ENCODE peak calls at places on chromosome 12, in five cellular contexts. Y, S, I, C and X are unnamed samples.

GRCh38 chr12:12191008-12191407 is 75.8 kb downstream of the LRP6 start:
- DNase-seq in C (no peak), S (no peak), I (no peak), Y (no peak), X (no peak)

GRCh38 chr12:66137937-66138336 is 7.4 kb upstream of the LLPH start:
- DNase-seq in C (no peak), Y (no peak), I (no peak), S (no peak), X (no peak)

GRCh38 chr12:69570000-69570516 is 15.2 kb upstream of the CCT2 start:
- DNase-seq in Y (peak; percentile 34), I (no peak), S (peak; percentile 51), C (no peak), X (peak; percentile 69)

GRCh38 chr12:95762123-95762785 is 28.3 kb downstream of the NTN4 start:
- DNase-seq in I (no peak), S (no peak), C (no peak), Y (peak; percentile 15), X (no peak)

GRCh38 chr12:105264771-105265170 is 28.8 kb upstream of the APPL2 start:
- DNase-seq in S (no peak), Y (no peak), I (no peak), C (no peak), X (no peak)

GRCh38 chr12:15364221-15365170 is 42.2 kb downstream of the PTPRO start:
- DNase-seq in I (no peak), Y (peak; percentile 12), S (peak; percentile 12), C (no peak), X (peak; percentile 34)

GRCh38 chr12:67318786-67319185 is 49.6 kb downstream of the CAND1 start:
- DNase-seq in C (no peak), Y (no peak), I (no peak), S (no peak), X (no peak)

GRCh38 chr12:106415134-106415533 is 57.6 kb downstream of the POLR3B start:
- DNase-seq in S (peak; percentile 47), Y (peak; percentile 12), I (no peak), C (no peak), X (peak; percentile 58)

GRCh38 chr12:9319044-9319841 is 111.0 kb upstream of the PZP start:
- DNase-seq in C (no peak), Y (no peak), I (no peak), S (no peak), X (peak; percentile 22)

GRCh38 chr12:31855427-31855826 is 103.8 kb upstream of the RESF1 start:
- DNase-seq in C (no peak), S (no peak), Y (no peak), I (no peak), X (no peak)

GRCh38 chr12:124347805-124348658 is 53.1 kb downstream of the RFLNA start:
- DNase-seq in C (no peak), Y (no peak), S (no peak), I (no peak), X (no peak)

GRCh38 chr12:103736572-103736971 is 104.5 kb downstream of the NT5DC3 start:
- DNase-seq in C (no peak), Y (no peak), I (no peak), S (no peak), X (no peak)

GRCh38 chr12:120321382-120322202 is 6.0 kb downstream of the PLA2G1B start:
- DNase-seq in Y (no peak), I (no peak), C (no peak), S (no peak), X (no peak)
- TF ChIP-seq CTCF in Y (no peak), I (no peak), C (no peak), S (no peak), X (no peak)

DNA sequence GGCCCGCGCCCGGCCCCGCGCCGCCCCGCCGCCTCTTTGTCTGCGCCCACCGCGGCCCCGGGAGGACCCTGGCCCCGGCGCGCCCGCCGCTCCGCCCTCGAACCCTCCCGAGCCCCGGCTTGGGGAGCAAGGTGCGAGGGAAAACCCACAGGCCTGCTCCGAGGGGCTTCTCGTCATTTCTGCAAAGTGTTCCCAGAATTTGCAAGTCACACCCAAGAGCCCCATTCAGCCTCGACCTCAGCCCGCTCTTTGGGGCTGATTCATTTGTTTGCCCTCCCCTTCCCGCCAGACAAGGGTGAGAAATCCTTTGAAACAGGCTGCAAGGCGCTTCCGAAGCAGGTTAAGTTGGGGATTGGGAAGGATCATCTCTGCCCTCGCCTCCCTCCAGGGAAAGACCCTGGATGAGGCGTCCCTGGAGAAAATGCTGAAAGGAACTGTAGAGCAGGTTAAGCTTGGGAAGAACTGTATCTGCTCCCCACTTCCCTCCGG is 344 bp upstream of the CLIP1 start:
- DNase-seq in Y (peak; percentile 64), C (peak; percentile 79), S (peak; percentile 45), I (no peak), X (peak; percentile 40)
- H3K4me3 ChIP-seq in Y (peak overlapping the region; percentile 57), C (peak overlapping the region; percentile 69), S (peak overlapping the region; percentile 59), I (peak overlapping the region; percentile 89), X (peak overlapping the region; percentile 54)

GRCh38 chr12:2384533-2385328 is 331.9 kb downstream of the CACNA1C start:
- DNase-seq in Y (peak; percentile 61), S (peak; percentile 52), C (peak; percentile 67), I (no peak), X (peak; percentile 40)
- TF ChIP-seq CTCF in Y (peak; percentile 12), S (no peak), C (no peak), I (no peak), X (no peak)

GRCh38 chr12:25835385-25835784 is 123.1 kb upstream of the RASSF8 start:
- DNase-seq in S (no peak), C (no peak), I (no peak), Y (no peak), X (no peak)

GRCh38 chr12:25843976-25844375 is 114.5 kb upstream of the RASSF8 start:
- DNase-seq in Y (no peak), I (no peak), C (no peak), S (no peak), X (no peak)

GRCh38 chr12:25838007-25838406 is 120.5 kb upstream of the RASSF8 start:
- DNase-seq in I (no peak), C (no peak), Y (no peak), S (no peak), X (no peak)

GRCh38 chr12:25840678-25841077 is 117.8 kb upstream of the RASSF8 start:
- DNase-seq in S (no peak), Y (peak; percentile 82), I (no peak), C (no peak), X (peak; percentile 25)

GRCh38 chr12:25839470-25839869 is 119.0 kb upstream of the RASSF8 start:
- DNase-seq in I (no peak), C (no peak), S (peak; percentile 72), Y (peak; percentile 58), X (peak; percentile 78)
- H3K4me3 ChIP-seq in I (no peak overlapping the region), C (no peak overlapping the region), S (no peak overlapping the region), Y (no peak overlapping the region), X (no peak overlapping the region)

DNA sequence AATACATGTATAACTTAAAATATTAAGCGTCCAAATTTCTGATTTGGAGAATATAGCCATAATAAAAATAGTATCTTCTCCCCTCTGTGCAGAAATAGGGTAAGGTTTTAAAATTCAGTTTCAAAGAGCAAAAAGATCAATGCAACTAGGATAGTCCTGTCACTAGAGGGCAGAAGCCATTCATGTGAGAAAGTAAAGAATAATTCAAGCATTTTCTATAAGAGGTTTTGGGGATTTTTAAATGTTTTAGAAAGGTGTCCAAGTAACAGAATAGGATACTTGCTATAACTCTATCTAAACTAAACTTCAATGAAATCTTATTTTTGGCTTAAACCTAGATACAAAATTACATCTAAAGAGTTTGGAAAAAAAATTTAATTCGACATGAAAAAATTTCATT is 50.3 kb downstream of the ADAMTS20 start:
- DNase-seq in C (no peak), Y (peak; percentile 48), S (peak; percentile 35), I (no peak), X (peak; percentile 50)
- TF ChIP-seq CTCF in C (no peak), Y (peak; percentile 65), S (peak; percentile 42), I (no peak), X (peak; percentile 58)

GRCh38 chr12:102481705-102482104 is 1.3 kb upstream of the IGF1 start:
- DNase-seq in Y (no peak), S (no peak), I (no peak), C (no peak), X (no peak)

GRCh38 chr12:102479099-102479887 is 1.1 kb downstream of the IGF1 start:
- DNase-seq in C (no peak), S (no peak), Y (no peak), I (no peak), X (no peak)

GRCh38 chr12:102480401-102480800 is at the start of gene IGF1:
- DNase-seq in Y (peak; percentile 33), S (peak; percentile 73), I (no peak), C (no peak), X (peak; percentile 78)

GRCh38 chr12:102478416-102479098 is 1.8 kb downstream of the IGF1 start:
- DNase-seq in I (no peak), S (no peak), Y (no peak), C (no peak), X (no peak)

GRCh38 chr12:102479984-102480383 is 379 bp downstream of the IGF1 start:
- DNase-seq in Y (no peak), S (no peak), C (no peak), I (no peak), X (no peak)
- H3K4me3 ChIP-seq in Y (no peak overlapping the region), S (no peak overlapping the region), C (peak overlapping the region; percentile 47), I (peak overlapping the region; percentile 56), X (no peak overlapping the region)

GRCh38 chr12:100877776-100878175 is 83.2 kb downstream of the ANO4 start:
- DNase-seq in S (no peak), I (no peak), Y (no peak), C (no peak), X (no peak)
- TF ChIP-seq CTCF in S (peak; percentile 31), I (no peak), Y (peak; percentile 33), C (no peak), X (peak; percentile 44)

GRCh38 chr12:92378682-92379479 is 233.2 kb upstream of the BTG1 start:
- DNase-seq in C (no peak), Y (no peak), S (no peak), I (no peak), X (no peak)
- H3K4me3 ChIP-seq in C (no peak overlapping the region), Y (no peak overlapping the region), S (no peak overlapping the region), I (no peak overlapping the region), X (no peak overlapping the region)

GRCh38 chr12:26135571-26135970 is 10.7 kb upstream of the BHLHE41 start:
- DNase-seq in C (no peak), Y (no peak), S (no peak), I (no peak), X (no peak)

GRCh38 chr12:26134540-26134939 is 9.7 kb upstream of the BHLHE41 start:
- DNase-seq in C (no peak), I (no peak), Y (no peak), S (no peak), X (no peak)

GRCh38 chr12:26135010-26135420 is 10.2 kb upstream of the BHLHE41 start:
- DNase-seq in Y (peak; percentile 87), C (peak; percentile 78), S (peak; percentile 62), I (no peak), X (peak; percentile 52)

GRCh38 chr12:26136688-26137087 is 11.9 kb upstream of the BHLHE41 start:
- DNase-seq in C (no peak), I (no peak), Y (no peak), S (no peak), X (no peak)

GRCh38 chr12:26138860-26139259 is 14.0 kb upstream of the BHLHE41 start:
- DNase-seq in Y (no peak), I (no peak), C (no peak), S (no peak), X (no peak)
- TF ChIP-seq CTCF in Y (no peak), I (no peak), C (no peak), S (no peak), X (no peak)